ENCODE peak calls at places on chromosomes 4 and X, in five cellular contexts. F is effector CD4-positive, alpha-beta T cell; Z is kidney tubule cell; W is H54; T is CD4-positive, alpha-beta T cell. V is an unnamed sample.

GRCh38 chrX:49053223-49054072 is 5.4 kb upstream of the CCDC120 start:
- DNase-seq in F (peak), Z (peak), W (no peak), T (peak), V (peak)

GRCh38 chr4:57981123-57981522 is 870.9 kb upstream of the IGFBP7 start:
- DNase-seq in F (no peak), Z (no peak), W (no peak), T (no peak), V (no peak)

GRCh38 chr4:24001945-24002640 is 112.2 kb upstream of the PPARGC1A start:
- DNase-seq in F (no peak), Z (peak), W (no peak), T (no peak), V (no peak)

GRCh38 chr4:37528161-37528560 is 158.0 kb downstream of the RELL1 start:
- DNase-seq in F (no peak), Z (peak), W (no peak), T (no peak), V (peak)

GRCh38 chrX:63738696-63739095 is 46.3 kb downstream of the ARHGEF9 start:
- DNase-seq in F (no peak), Z (no peak), W (no peak), T (no peak), V (no peak)

GRCh38 chrX:68822641-68823410 is 6.0 kb upstream of the EFNB1 start:
- DNase-seq in F (no peak), Z (peak), W (peak), T (no peak), V (peak)

GRCh38 chrX:100512471-100512870 is 72.3 kb upstream of the TNMD start:
- DNase-seq in F (no peak), Z (peak), W (peak), T (no peak), V (peak)

GRCh38 chrX:135384161-135384836 is 37.4 kb upstream of the SMIM10L2A start:
- DNase-seq in F (peak), Z (no peak), W (no peak), T (peak), V (no peak)

GRCh38 chr4:153451931-153452660 is 14.1 kb upstream of the TMEM131L start:
- DNase-seq in F (no peak), Z (no peak), W (no peak), T (no peak), V (no peak)

GRCh38 chr4:7196283-7196651 is 3.9 kb downstream of the SORCS2 start:
- DNase-seq in F (no peak), Z (no peak), W (no peak), T (no peak), V (no peak)

GRCh38 chr4:168724960-168725359 is 228.1 kb downstream of the PALLD start:
- DNase-seq in F (no peak), Z (no peak), W (no peak), T (no peak), V (no peak)

GRCh38 chrX:154541896-154542722 is 4.5 kb downstream of the G6PD start:
- DNase-seq in F (no peak), Z (peak), W (peak), T (no peak), V (peak)

GRCh38 chr4:37837446-37837845 is 11.0 kb downstream of the PGM2 start:
- DNase-seq in F (no peak), Z (peak), W (peak), T (no peak), V (peak)

GRCh38 chr4:84855774-84856173 is 110.7 kb downstream of the WDFY3 start:
- DNase-seq in F (no peak), Z (peak), W (no peak), T (no peak), V (no peak)

GRCh38 chr4:18394656-18395055 is 373.1 kb upstream of the LCORL start:
- DNase-seq in F (no peak), Z (peak), W (no peak), T (no peak), V (no peak)

GRCh38 chr4:30586850-30587249 is 133.3 kb upstream of the PCDH7 start:
- DNase-seq in F (no peak), Z (no peak), W (no peak), T (no peak), V (no peak)

GRCh38 chrX:22666441-22666840 is 333.3 kb upstream of the DDX53 start:
- DNase-seq in F (no peak), Z (peak), W (peak), T (no peak), V (peak)

GRCh38 chr4:71292228-71292627 is 46.6 kb upstream of the SLC4A4 start:
- DNase-seq in F (no peak), Z (no peak), W (no peak), T (no peak), V (no peak)

GRCh38 chr4:107966903-107967302 is 22.8 kb upstream of the HADH start:
- DNase-seq in F (no peak), Z (no peak), W (no peak), T (no peak), V (no peak)

GRCh38 chr4:107757860-107758476 is 37.9 kb upstream of the PAPSS1 start:
- DNase-seq in F (no peak), Z (peak), W (no peak), T (no peak), V (peak)